ENCODE peak calls at places on chromosomes 7 and 10, in four cellular contexts. O is HCT116, E is GM23338, P is uterus. G is an unnamed sample.

GRCh38 chr7:97145068-97145467 is 27.6 kb downstream of the SDHAF3 start:
- DNase-seq in P (no peak), O (no peak), E (no peak), G (no peak)

GRCh38 chr10:132738454-132739224 is 47.3 kb downstream of the NKX6-2 start:
- DNase-seq in P (no peak), E (no peak), O (no peak), G (no peak)

GRCh38 chr10:56551037-56551436 is 190.0 kb upstream of the ZWINT start:
- DNase-seq in E (no peak), O (no peak), P (no peak), G (no peak)

GRCh38 chr10:61016007-61016406 is 72.0 kb upstream of the RHOBTB1 start:
- DNase-seq in E (no peak), O (no peak), P (no peak), G (no peak)

GRCh38 chr7:25519962-25520562 is 291.8 kb upstream of the NPVF start:
- DNase-seq in P (no peak), E (no peak), O (no peak), G (no peak)

GRCh38 chr10:78199019-78199418 is 165.4 kb downstream of the RPS24 start:
- DNase-seq in O (no peak), E (no peak), P (no peak), G (no peak)

GRCh38 chr7:44867073-44867990 is 18.0 kb downstream of the PURB start:
- DNase-seq in P (peak; percentile 56), O (peak; percentile 19), E (no peak), G (no peak)

GRCh38 chr7:146414373-146414772 is 297.8 kb downstream of the CNTNAP2 start:
- DNase-seq in P (no peak), O (no peak), E (peak; percentile 4), G (no peak)

GRCh38 chr7:76372984-76373833 is 14.4 kb upstream of the YWHAG start:
- DNase-seq in P (peak; percentile 50), O (no peak), E (no peak), G (peak; percentile 28)

GRCh38 chr10:112958275-112958995 is 8.4 kb downstream of the TCF7L2 start:
- DNase-seq in E (peak; percentile 63), P (no peak), O (no peak), G (no peak)

GRCh38 chr7:40175725-40176510 is 41.1 kb downstream of the SUGCT start:
- DNase-seq in E (no peak), P (no peak), O (no peak), G (no peak)

GRCh38 chr7:116213361-116214155 is 3.2 kb downstream of the TES start:
- DNase-seq in E (no peak), P (no peak), O (no peak), G (no peak)

GRCh38 chr10:16941865-16942264 is 124.6 kb upstream of the RSU1 start:
- DNase-seq in P (no peak), O (no peak), E (no peak), G (no peak)

GRCh38 chr7:134056816-134057215 is 70.3 kb upstream of the LRGUK start:
- DNase-seq in P (no peak), E (no peak), O (no peak), G (no peak)

GRCh38 chr7:4416436-4417092 is 265.5 kb upstream of the FOXK1 start:
- DNase-seq in E (no peak), P (no peak), O (no peak), G (no peak)

GRCh38 chr10:112919721-112920120 is 30.3 kb upstream of the TCF7L2 start:
- DNase-seq in O (peak; percentile 63), E (no peak), P (no peak), G (no peak)

DNA sequence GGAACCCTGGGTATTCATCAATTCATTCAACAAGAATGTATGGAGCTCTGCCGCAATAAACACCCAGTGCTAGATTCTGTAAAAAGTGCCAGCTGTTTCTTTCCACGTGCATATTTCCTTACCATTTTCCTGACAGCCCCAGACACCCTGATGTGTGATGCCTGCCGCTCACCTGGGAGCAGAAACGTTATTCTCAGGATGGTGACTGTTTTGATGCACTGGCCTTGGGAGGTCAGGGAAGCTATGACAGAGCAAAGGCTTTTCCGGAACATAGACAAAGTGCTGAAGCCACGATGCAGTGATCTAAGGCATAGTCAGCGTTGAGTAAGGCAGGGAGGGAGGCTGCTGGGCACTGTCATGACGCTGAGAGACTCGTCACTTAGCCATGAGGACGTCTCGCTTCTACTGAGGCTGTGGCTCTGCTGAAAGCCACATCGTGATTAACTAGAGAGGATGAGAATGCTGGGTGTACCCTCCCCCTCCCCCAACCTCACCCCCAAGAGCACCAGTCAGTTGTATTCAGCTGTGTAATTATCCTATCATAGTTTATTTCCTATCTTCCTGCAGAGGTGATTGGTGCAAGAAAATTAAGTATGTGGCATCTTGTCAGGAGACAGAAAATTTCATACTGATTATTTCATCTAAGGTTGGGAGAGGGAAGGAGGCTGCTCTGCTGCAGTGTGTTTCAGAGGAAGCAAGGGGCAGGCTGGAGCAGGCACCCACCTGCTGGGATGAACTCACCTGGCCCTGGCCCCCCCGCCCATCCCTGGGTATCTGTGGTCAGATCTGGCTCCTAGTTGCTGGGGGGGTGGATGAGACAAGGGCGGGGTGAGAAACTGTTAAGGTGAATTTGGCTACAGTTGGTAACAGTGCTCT is 48.8 kb upstream of the SMNDC1 start:
- DNase-seq in P (no peak), O (peak; percentile 73), E (peak; percentile 58), G (no peak)
- TF ChIP-seq CTCF in P (no peak), O (no peak), E (no peak), G (no peak)

GRCh38 chr10:129659881-129660280 is 192.8 kb downstream of the MGMT start:
- DNase-seq in P (no peak), E (no peak), O (no peak), G (no peak)
- H3K4me1 ChIP-seq in P (no peaks in the 10 kb centered on the region), E (peaks cover 10% of the 10 kb centered on the region), O (no peaks in the 10 kb centered on the region), G (no peaks in the 10 kb centered on the region)

GRCh38 chr7:27141591-27142561 is 1.6 kb downstream of the HOXA5 start:
- DNase-seq in O (no peak), E (peak; percentile 75), P (no peak), G (peak; percentile 50)
- TF ChIP-seq CTCF in O (no peak), E (peak; percentile 13), P (no peak), G (peak; percentile 8)

DNA sequence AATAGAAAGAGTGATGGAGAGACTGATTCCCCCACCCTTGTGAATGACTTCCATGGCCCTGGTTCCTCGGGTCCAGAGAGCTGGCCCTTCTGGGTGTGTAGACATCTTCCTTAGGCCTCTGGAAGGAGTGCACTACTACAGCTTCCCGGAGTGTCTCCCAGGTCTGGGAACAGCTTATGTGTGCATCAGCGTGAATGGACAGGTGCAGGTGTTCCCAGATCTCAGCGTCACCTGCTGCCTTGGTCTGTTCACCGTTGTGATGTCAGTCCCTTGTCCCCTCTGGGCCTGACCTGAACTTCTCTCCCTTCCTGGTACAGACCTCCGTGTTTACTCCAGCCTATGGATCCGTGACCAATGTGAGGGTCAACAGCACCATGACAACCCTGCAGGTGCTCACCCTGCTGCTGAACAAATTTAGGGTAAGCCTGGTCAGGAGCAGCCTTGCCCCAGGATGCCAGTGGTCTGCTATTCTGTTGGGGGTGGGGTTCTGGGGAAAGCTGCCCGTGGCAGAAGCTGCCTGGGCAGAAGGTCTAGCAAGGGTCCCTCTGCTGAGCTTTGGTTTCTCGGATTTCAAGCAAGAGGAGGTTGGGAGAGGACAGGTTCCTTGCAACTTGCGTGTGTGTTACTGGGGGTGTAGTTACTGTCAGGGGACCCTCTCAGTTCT is 10.5 kb upstream of the DEPP1 start:
- DNase-seq in P (peak; percentile 11), O (no peak), E (no peak), G (no peak)
- H3K4me1 ChIP-seq in P (no peaks in the 10 kb centered on the region), O (no peaks in the 10 kb centered on the region), E (peaks cover 54% of the 10 kb centered on the region), G (no peaks in the 10 kb centered on the region)

GRCh38 chr7:87317691-87318245 is 27.7 kb upstream of the CROT start:
- DNase-seq in O (no peak), P (no peak), E (no peak), G (no peak)

GRCh38 chr7:87316097-87316700 is 29.3 kb upstream of the CROT start:
- DNase-seq in O (no peak), E (no peak), P (no peak), G (no peak)

GRCh38 chr7:87316846-87317545 is 28.5 kb upstream of the CROT start:
- DNase-seq in E (no peak), O (no peak), P (no peak), G (no peak)

DNA sequence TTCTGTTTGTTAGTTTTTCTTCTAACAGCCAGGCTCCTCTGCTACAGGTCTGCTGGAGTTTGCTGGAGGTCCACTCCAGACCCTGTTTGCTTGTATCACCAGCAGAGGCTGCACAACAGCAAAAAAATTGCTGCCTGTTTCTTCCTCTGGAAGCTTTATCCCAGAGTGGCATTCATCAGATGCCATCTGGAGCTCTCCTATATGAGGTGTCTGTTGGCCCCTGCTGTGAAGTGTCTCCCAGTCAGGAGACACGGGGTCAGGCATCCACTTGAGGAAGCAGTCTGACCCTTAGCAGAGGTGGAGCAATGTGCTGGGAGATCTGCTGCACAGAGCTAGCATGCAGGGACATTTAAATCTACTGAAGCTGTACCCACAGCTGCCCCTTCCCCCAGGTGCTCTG is 26.7 kb upstream of the CROT start:
- DNase-seq in O (no peak), P (no peak), E (no peak), G (no peak)
- TF ChIP-seq CTCF in O (no peak), P (no peak), E (no peak), G (no peak)

DNA sequence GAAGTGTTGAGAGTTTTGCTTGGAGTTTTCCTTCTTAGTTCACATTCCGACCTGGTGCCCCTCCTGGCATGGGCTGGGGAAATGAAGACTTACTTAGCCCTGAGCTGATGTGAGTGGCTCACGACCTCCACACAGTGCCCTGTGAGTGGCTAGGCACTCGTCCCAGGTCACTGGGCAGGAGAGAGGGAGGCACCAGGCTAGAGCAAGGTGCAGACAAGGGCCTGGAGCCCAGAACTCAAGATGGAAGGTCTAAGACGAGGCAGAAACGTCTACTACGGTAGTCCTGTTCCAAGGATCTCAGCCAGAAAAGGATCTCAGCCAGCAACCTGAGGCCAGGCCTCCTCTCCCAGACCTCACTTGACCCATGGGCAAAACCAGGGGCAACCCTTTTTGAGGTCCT is 22.4 kb downstream of the ANXA11 start:
- DNase-seq in P (no peak), E (no peak), O (no peak), G (no peak)
- H3K4me1 ChIP-seq in P (no peaks in the 10 kb centered on the region), E (no peaks in the 10 kb centered on the region), O (peaks cover 21% of the 10 kb centered on the region), G (peaks cover 15% of the 10 kb centered on the region)

DNA sequence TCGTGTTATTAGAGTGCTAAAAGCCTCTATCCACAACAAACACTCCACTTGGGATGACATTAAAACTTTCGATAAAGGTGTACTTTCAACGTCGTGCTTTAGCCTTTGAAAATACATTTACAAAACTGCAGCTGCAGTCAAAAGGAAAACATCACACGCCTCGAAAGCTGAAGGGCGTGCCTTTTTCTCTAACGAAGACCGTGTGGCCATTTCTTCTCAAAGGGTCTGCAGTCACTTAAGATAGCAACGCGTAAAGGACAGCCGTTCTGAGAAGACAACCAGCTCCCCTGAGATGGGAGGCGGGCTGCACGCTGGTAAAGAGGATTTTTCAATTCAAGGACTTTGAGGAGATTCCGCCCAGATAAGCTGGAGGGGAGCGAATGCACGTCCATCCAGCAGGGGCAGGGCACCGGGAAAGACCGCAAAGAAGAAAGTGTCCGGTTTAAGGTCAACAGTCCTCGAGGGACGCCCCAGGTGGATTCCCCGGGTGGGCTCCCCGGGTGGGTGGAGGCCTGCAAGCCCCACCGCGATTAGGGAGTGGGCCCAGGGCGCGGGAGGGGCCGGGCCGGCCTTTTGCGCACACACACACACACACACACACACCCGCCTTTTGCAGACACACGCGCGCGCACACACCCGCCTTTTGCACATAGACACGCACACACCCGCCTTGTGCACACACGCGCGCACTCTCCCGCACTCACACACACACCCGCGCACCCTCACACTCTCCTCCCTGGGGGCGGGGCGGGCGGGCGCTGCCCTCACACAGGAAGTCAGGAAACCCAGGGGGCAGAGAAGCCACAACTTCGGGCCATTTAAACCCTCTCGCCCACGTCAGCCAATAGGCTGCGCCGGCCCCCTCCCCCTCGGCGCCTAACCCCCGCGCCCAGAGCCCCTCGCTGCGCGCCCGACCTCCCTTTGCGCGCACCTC is 767 bp downstream of the ARHGAP12 start:
- DNase-seq in E (peak; percentile 79), O (no peak), P (peak; percentile 46), G (peak; percentile 87)
- TF ChIP-seq CTCF in E (peak; percentile 37), O (no peak), P (peak; percentile 8), G (peak; percentile 35)